ENCODE peak calls at places on chromosomes 16 and 17, in seven cellular contexts. C, P, T, Z, W, O and H are unnamed samples.

GRCh38 chr17:72702998-72703397 is 389.5 kb downstream of the SLC39A11 start:
- DNase-seq in C (no peak), P (no peak), T (peak), Z (no peak), W (no peak), O (no peak), H (no peak)

GRCh38 chr17:58302171-58302918 is 21.6 kb upstream of the MPO start:
- DNase-seq in C (no peak), P (no peak), T (no peak), Z (no peak), W (no peak), O (no peak), H (no peak)

GRCh38 chr17:58527949-58528348 is 13.5 kb upstream of the MTMR4 start:
- DNase-seq in C (no peak), P (peak), T (peak), Z (no peak), W (no peak), O (no peak), H (no peak)

GRCh38 chr17:47295037-47295873 is 28.5 kb upstream of the EFCAB13 start:
- DNase-seq in C (no peak), P (peak), T (no peak), Z (no peak), W (no peak), O (no peak), H (no peak)

GRCh38 chr17:45138911-45139532 is 3.5 kb downstream of the ACBD4 start:
- DNase-seq in C (no peak), P (no peak), T (no peak), Z (no peak), W (no peak), O (no peak), H (no peak)

GRCh38 chr16:3590736-3591435 is 13.7 kb upstream of the NLRC3 start:
- DNase-seq in C (no peak), P (no peak), T (no peak), Z (no peak), W (no peak), O (no peak), H (no peak)

GRCh38 chr17:80359422-80360110 is 55.4 kb upstream of the ENDOV start:
- DNase-seq in C (no peak), P (no peak), T (no peak), Z (no peak), W (no peak), O (no peak), H (no peak)

GRCh38 chr17:42529054-42529453 is 7.0 kb upstream of the NAGLU start:
- DNase-seq in C (no peak), P (no peak), T (no peak), Z (no peak), W (no peak), O (no peak), H (no peak)

GRCh38 chr17:27504188-27504995 is 48.1 kb downstream of the KSR1 start:
- DNase-seq in C (no peak), P (no peak), T (no peak), Z (no peak), W (no peak), O (no peak), H (no peak)

GRCh38 chr17:55324296-55324978 is 59.7 kb downstream of the HLF start:
- DNase-seq in C (no peak), P (no peak), T (no peak), Z (no peak), W (no peak), O (no peak), H (no peak)

GRCh38 chr16:49947907-49948678 is 76.9 kb upstream of the CNEP1R1 start:
- DNase-seq in C (no peak), P (no peak), T (no peak), Z (no peak), W (no peak), O (no peak), H (no peak)

GRCh38 chr17:21303441-21304065 is 19.0 kb downstream of the MAP2K3 start:
- DNase-seq in C (no peak), P (no peak), T (no peak), Z (no peak), W (no peak), O (no peak), H (no peak)

GRCh38 chr17:45386180-45386579 is 46.5 kb downstream of the ARHGAP27 start:
- DNase-seq in C (no peak), P (no peak), T (no peak), Z (no peak), W (no peak), O (no peak), H (no peak)

GRCh38 chr17:32208436-32208835 is 57.2 kb upstream of the RHBDL3 start:
- DNase-seq in C (no peak), P (no peak), T (no peak), Z (no peak), W (no peak), O (no peak), H (no peak)

GRCh38 chr16:31464348-31464769 is 5.1 kb downstream of the ARMC5 start:
- DNase-seq in C (no peak), P (no peak), T (no peak), Z (no peak), W (no peak), O (no peak), H (no peak)

GRCh38 chr17:74190154-74190553 is 13.3 kb upstream of the RPL38 start:
- DNase-seq in C (peak), P (no peak), T (peak), Z (no peak), W (peak), O (no peak), H (no peak)

GRCh38 chr17:691423-691822 is 23.2 kb downstream of the VPS53 start:
- DNase-seq in C (peak), P (no peak), T (peak), Z (no peak), W (no peak), O (no peak), H (no peak)

GRCh38 chr17:60863892-60864673 is 186.4 kb downstream of the BCAS3 start:
- DNase-seq in C (no peak), P (no peak), T (peak), Z (no peak), W (no peak), O (no peak), H (no peak)

GRCh38 chr17:82863941-82864720 is 24.3 kb upstream of the ZNF750 start:
- DNase-seq in C (no peak), P (peak), T (peak), Z (no peak), W (peak), O (peak), H (no peak)

GRCh38 chr16:57409065-57409464 is 4.5 kb downstream of the CCL17 start:
- DNase-seq in C (no peak), P (no peak), T (no peak), Z (no peak), W (no peak), O (no peak), H (no peak)

GRCh38 chr17:21095735-21096134 is 31.0 kb upstream of the DHRS7B start:
- DNase-seq in C (no peak), P (no peak), T (no peak), Z (no peak), W (no peak), O (no peak), H (no peak)

GRCh38 chr16:53542283-53542682 is 39.3 kb upstream of the AKTIP start:
- DNase-seq in C (no peak), P (no peak), T (no peak), Z (no peak), W (peak), O (no peak), H (no peak)

GRCh38 chr16:30805370-30806169 is 18.6 kb upstream of the ZNF629 start:
- DNase-seq in C (peak), P (peak), T (peak), Z (no peak), W (peak), O (peak), H (no peak)

GRCh38 chr17:79777844-79778503 is at the start of gene CBX2:
- DNase-seq in C (peak), P (peak), T (peak), Z (no peak), W (peak), O (peak), H (no peak)